ENCODE peak calls at places on chromosome X, in nine cellular contexts. G, S, W, H, F, J, U, P and Z are unnamed samples.
A peak's percentile ranks its signal among the peaks of the same experiment; 100 is the strongest.

GRCh38 chrX:45952030-45952429 is 593.2 kb downstream of the ZNF674 start:
- DNase-seq in G (no peak), S (no peak), W (no peak), H (no peak), F (no peak), J (no peak), U (no peak), P (no peak), Z (peak; percentile 8)

GRCh38 chrX:24260827-24261550 is 52.9 kb downstream of the SUPT20HL2 start:
- DNase-seq in G (no peak), S (no peak), W (no peak), H (peak; percentile 37), F (peak; percentile 40), J (no peak), U (peak; percentile 53), P (peak; percentile 75), Z (no peak)

GRCh38 chrX:153411255-153411987 is at the start of gene ZFP92:
- DNase-seq in G (no peak), S (peak; percentile 58), W (no peak), H (no peak), F (no peak), J (peak; percentile 85), U (peak; percentile 62), P (peak; percentile 4), Z (no peak)

GRCh38 chrX:71095971-71096701 is 485 bp downstream of the FOXO4 start:
- DNase-seq in G (no peak), S (no peak), W (no peak), H (peak; percentile 53), F (no peak), J (no peak), U (no peak), P (no peak), Z (peak; percentile 39)

GRCh38 chrX:137916090-137916746 is 350.3 kb downstream of the ZIC3 start:
- DNase-seq in G (no peak), S (no peak), W (no peak), H (no peak), F (no peak), J (no peak), U (no peak), P (no peak), Z (no peak)

GRCh38 chrX:11073411-11073810 is 37.7 kb upstream of the HCCS start:
- DNase-seq in G (no peak), S (no peak), W (no peak), H (no peak), F (no peak), J (no peak), U (no peak), P (no peak), Z (no peak)

GRCh38 chrX:8868906-8869305 is 67.7 kb upstream of the FAM9A start:
- DNase-seq in G (no peak), S (no peak), W (no peak), H (no peak), F (peak; percentile 50), J (no peak), U (no peak), P (peak; percentile 56), Z (peak; percentile 49)

GRCh38 chrX:102959471-102959870 is 22.4 kb downstream of the RAB40AL start:
- DNase-seq in G (no peak), S (no peak), W (no peak), H (no peak), F (peak; percentile 55), J (no peak), U (no peak), P (peak; percentile 14), Z (peak; percentile 44)

GRCh38 chrX:10619311-10620015 is 922 bp downstream of the MID1 start:
- DNase-seq in G (no peak), S (no peak), W (no peak), H (no peak), F (no peak), J (no peak), U (no peak), P (peak; percentile 50), Z (no peak)

GRCh38 chrX:96474357-96475125 is 210.1 kb upstream of the DIAPH2 start:
- DNase-seq in G (no peak), S (no peak), W (no peak), H (no peak), F (no peak), J (no peak), U (no peak), P (peak; percentile 11), Z (peak; percentile 13)

GRCh38 chrX:26851981-26852380 is 611.2 kb downstream of the PPP4R3C start:
- DNase-seq in G (no peak), S (no peak), W (no peak), H (no peak), F (peak; percentile 34), J (no peak), U (no peak), P (peak; percentile 48), Z (peak; percentile 38)

GRCh38 chrX:3962511-3963350 is 249.3 kb upstream of the PRKX start:
- DNase-seq in G (no peak), S (no peak), W (no peak), H (peak; percentile 7), F (peak; percentile 45), J (no peak), U (no peak), P (peak; percentile 30), Z (peak; percentile 16)

DNA sequence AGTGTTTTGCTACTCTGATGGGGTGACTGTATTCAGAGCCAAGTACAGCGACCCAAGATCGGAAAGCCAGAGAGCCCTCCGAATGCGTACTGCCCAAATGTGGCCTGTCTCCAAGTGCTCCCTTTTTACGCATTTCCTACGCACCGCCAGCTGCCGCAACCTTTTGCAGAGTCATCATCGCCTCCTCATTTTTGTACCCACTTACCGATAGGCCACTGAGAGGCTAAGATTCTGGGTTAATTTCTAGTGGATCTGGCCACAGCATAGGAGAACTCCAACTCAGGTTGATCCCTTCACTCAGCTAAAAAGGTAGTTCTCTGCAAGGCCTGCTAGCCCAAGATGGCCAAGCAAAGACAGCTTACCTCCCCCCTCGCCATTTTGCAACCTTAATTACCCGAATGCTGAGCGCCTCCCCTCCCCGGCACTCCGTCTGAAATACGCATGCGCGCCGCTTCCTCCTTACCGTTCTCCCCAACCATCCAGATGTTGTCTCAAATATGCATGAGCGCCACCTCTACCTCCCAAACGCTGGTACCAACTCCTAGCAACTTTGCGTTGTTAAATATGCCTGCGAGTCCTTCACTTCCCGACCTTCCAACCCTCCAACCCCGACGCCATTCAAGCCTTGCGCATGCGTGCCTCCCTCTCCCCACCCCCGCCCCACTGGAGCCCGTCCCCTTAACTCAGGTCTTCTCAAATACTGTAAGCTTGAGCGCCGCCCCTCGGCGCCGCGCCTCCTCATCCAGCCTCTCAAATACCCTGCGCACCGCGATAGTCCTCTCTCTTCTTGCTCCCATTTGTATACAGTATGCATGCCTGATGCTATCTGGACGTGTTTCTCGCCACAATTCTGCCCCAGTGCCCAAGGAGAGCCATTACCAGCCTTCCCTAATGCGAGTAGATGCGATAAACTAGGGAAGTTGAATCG is 11.8 kb upstream of the ZCCHC13 start:
- DNase-seq in G (peak; percentile 70), S (peak; percentile 84), W (peak; percentile 65), H (peak; percentile 84), F (peak; percentile 94), J (peak; percentile 92), U (peak; percentile 92), P (peak; percentile 92), Z (peak; percentile 89)
- TF ChIP-seq CTCF in G (no peak), S (peak; percentile 16), W (no peak), H (peak; percentile 6), F (peak; percentile 14), J (no peak), U (peak; percentile 13), P (peak; percentile 38), Z (peak; percentile 19)

DNA sequence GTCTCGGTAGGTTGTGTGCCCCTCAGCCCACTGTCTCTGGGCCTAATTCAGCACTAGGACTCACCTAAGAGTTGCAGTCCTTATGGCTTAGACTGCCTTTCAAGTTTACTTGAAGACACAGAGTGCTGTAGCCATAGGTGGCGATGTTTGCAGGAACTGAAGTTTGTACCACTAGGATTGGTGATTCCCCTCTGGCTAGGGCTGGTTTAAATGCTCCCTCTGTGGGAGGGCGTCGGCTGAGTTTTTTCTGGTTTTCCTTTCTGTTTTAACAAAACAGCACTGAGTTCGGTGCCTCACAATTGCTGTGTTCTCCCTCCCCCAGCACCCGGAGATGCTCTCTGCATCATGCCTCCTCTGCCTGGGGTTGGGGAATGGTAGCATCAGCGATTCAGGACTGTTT is 480.9 kb downstream of the PCDH11X start:
- DNase-seq in G (no peak), S (no peak), W (no peak), H (no peak), F (no peak), J (no peak), U (no peak), P (no peak), Z (no peak)
- H3K4me3 ChIP-seq in G (no peak overlapping the region), S (no peak overlapping the region), W (no peak overlapping the region), H (no peak overlapping the region), F (no peak overlapping the region), J (no peak overlapping the region), U (no peak overlapping the region), P (no peak overlapping the region), Z (no peak overlapping the region)

DNA sequence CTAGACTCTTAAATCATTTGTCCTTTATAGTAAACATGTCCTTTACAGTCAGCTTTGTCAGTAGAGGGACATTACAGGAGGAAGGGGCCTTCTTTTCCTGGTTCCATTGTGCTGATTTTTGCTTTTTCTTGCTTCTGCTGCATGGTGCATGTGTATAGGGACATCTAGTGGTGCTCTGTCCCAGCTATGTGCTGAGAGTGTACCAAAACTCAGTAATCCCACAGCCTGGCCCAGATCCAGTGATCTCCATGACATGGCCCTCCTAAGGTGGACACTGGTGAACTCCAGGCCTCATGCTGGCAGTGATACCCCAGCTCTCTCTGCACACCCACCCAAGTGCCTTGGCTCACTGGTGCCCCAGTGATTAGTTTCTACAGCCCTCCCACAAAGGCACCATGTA is 45.2 kb downstream of the MAGEB17 start:
- DNase-seq in G (no peak), S (no peak), W (no peak), H (no peak), F (no peak), J (no peak), U (no peak), P (peak; percentile 40), Z (peak; percentile 1)
- TF ChIP-seq CTCF in G (no peak), S (no peak), W (no peak), H (no peak), F (peak; percentile 36), J (no peak), U (no peak), P (peak; percentile 59), Z (no peak)

GRCh38 chrX:16807548-16807947 is 21.3 kb downstream of the TXLNG start:
- DNase-seq in G (no peak), S (no peak), W (no peak), H (no peak), F (peak; percentile 55), J (no peak), U (no peak), P (no peak), Z (no peak)

GRCh38 chrX:16804923-16805464 is 18.7 kb downstream of the TXLNG start:
- DNase-seq in G (no peak), S (no peak), W (no peak), H (no peak), F (no peak), J (no peak), U (no peak), P (no peak), Z (no peak)

GRCh38 chrX:16807976-16808542 is 21.8 kb downstream of the TXLNG start:
- DNase-seq in G (no peak), S (no peak), W (no peak), H (no peak), F (peak; percentile 40), J (no peak), U (no peak), P (peak; percentile 65), Z (peak; percentile 52)
- H3K4me3 ChIP-seq in G (no peak overlapping the region), S (no peak overlapping the region), W (peak overlapping the region; percentile 62), H (peak overlapping the region; percentile 4), F (peak overlapping the region; percentile 16), J (peak overlapping the region; percentile 22), U (peak overlapping the region; percentile 43), P (peak overlapping the region; percentile 53), Z (no peak overlapping the region)